ENCODE peak calls at places on chromosomes 11 and 22, in four cellular contexts. One of them, this sample, is unnamed.

GRCh38 chr11:126304457-126305072 is 705 bp downstream of the DCPS start:
- DNase-seq in stomach: no peak
- DNase-seq in uterus: no peak
- DNase-seq in A549: no peak
- DNase-seq in this sample: no peak

GRCh38 chr11:22807855-22808558 is 21.6 kb downstream of the SVIP start:
- DNase-seq in A549: no peak
- DNase-seq in stomach: no peak
- DNase-seq in uterus: no peak
- DNase-seq in this sample: no peak

GRCh38 chr11:13423372-13423771 is 39.6 kb downstream of the BTBD10 start:
- DNase-seq in stomach: no peak
- DNase-seq in uterus: no peak
- DNase-seq in A549: no peak
- DNase-seq in this sample: no peak

GRCh38 chr11:31366795-31367194 is 2.7 kb downstream of the DCDC1 start:
- DNase-seq in stomach: no peak
- DNase-seq in A549: no peak
- DNase-seq in uterus: no peak
- DNase-seq in this sample: no peak

GRCh38 chr11:81578571-81578970 is 1155.1 kb downstream of the FAM181B start:
- DNase-seq in uterus: no peak
- DNase-seq in stomach: no peak
- DNase-seq in A549: no peak
- DNase-seq in this sample: no peak

GRCh38 chr11:795638-796564 is 2.2 kb downstream of the SLC25A22 start:
- DNase-seq in stomach: peak; percentile 77
- DNase-seq in uterus: peak; percentile 80
- DNase-seq in A549: no peak
- DNase-seq in this sample: peak; percentile 81

GRCh38 chr11:115544422-115544821 is 40.2 kb upstream of the CADM1 start:
- DNase-seq in stomach: no peak
- DNase-seq in uterus: no peak
- DNase-seq in A549: no peak
- DNase-seq in this sample: no peak

GRCh38 chr11:87425943-87426342 is 388.2 kb downstream of the TMEM135 start:
- DNase-seq in A549: no peak
- DNase-seq in uterus: no peak
- DNase-seq in stomach: no peak
- DNase-seq in this sample: no peak

GRCh38 chr22:34878996-34879395 is 187.0 kb upstream of the ISX start:
- DNase-seq in stomach: no peak
- DNase-seq in A549: no peak
- DNase-seq in uterus: no peak
- DNase-seq in this sample: no peak

GRCh38 chr22:26679003-26679629 is 21.7 kb downstream of the MIAT start:
- DNase-seq in stomach: peak; percentile 78
- DNase-seq in A549: peak; percentile 82
- DNase-seq in uterus: peak; percentile 64
- DNase-seq in this sample: peak; percentile 80

GRCh38 chr11:35427158-35427557 is 7.8 kb upstream of the SLC1A2 start:
- DNase-seq in uterus: no peak
- DNase-seq in stomach: no peak
- DNase-seq in A549: no peak
- DNase-seq in this sample: no peak

GRCh38 chr11:102794382-102794781 is 3.6 kb downstream of the MMP1 start:
- DNase-seq in stomach: no peak
- DNase-seq in A549: peak; percentile 47
- DNase-seq in uterus: no peak
- DNase-seq in this sample: no peak

GRCh38 chr11:1933416-1934325 is 13.5 kb upstream of the MRPL23 start:
- DNase-seq in uterus: no peak
- DNase-seq in stomach: no peak
- DNase-seq in A549: no peak
- DNase-seq in this sample: no peak

GRCh38 chr11:16924826-16925494 is 89.3 kb downstream of the PLEKHA7 start:
- DNase-seq in A549: peak; percentile 74
- DNase-seq in stomach: peak; percentile 86
- DNase-seq in uterus: peak; percentile 22
- DNase-seq in this sample: peak; percentile 89

GRCh38 chr11:34028407-34028804 is 23.1 kb upstream of the CAPRIN1 start:
- DNase-seq in A549: no peak
- DNase-seq in uterus: no peak
- DNase-seq in stomach: peak; percentile 73
- DNase-seq in this sample: peak; percentile 14

GRCh38 chr11:47991266-47991830 is 11.0 kb downstream of the PTPRJ start:
- DNase-seq in A549: peak; percentile 62
- DNase-seq in uterus: no peak
- DNase-seq in stomach: peak; percentile 64
- DNase-seq in this sample: peak; percentile 50

GRCh38 chr11:1238767-1239595 is 16.1 kb downstream of the MUC5B start:
- DNase-seq in stomach: peak; percentile 61
- DNase-seq in A549: no peak
- DNase-seq in uterus: no peak
- DNase-seq in this sample: peak; percentile 66

GRCh38 chr11:111833524-111833923 is 37.9 kb downstream of the ALG9 start:
- DNase-seq in stomach: no peak
- DNase-seq in uterus: no peak
- DNase-seq in A549: no peak
- DNase-seq in this sample: no peak

GRCh38 chr22:45254789-45255261 is 14.1 kb upstream of the KIAA0930 start:
- DNase-seq in uterus: no peak
- DNase-seq in A549: no peak
- DNase-seq in stomach: no peak
- DNase-seq in this sample: no peak

GRCh38 chr22:27391092-27391770 is 410.3 kb downstream of the MN1 start:
- DNase-seq in stomach: no peak
- DNase-seq in uterus: peak; percentile 59
- DNase-seq in A549: no peak
- DNase-seq in this sample: no peak

GRCh38 chr11:93131709-93132108 is 66.1 kb downstream of the SLC36A4 start:
- DNase-seq in stomach: no peak
- DNase-seq in A549: peak; percentile 14
- DNase-seq in uterus: no peak
- DNase-seq in this sample: no peak

DNA sequence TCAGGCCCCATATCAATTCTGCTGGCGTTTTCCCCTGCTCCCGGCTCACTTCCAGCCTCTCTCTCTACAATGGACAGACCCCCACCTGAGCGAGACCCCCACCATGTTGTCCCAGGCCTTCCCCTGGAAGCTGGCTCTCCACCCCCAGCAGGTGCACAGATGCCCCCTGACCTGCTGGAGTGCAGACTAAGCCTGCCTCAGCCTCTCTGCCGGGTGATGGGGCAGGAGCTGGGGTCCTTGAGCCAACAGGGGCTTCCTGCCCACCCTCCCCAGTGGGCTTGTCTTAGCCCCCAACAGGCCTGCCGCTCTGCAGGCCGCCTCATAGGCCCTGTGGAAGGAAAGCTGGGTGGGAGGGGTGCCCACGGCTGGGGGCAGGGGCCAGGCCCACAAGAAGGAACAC is 10.0 kb downstream of the ELFN2 start:
- DNase-seq in A549: no peak
- DNase-seq in stomach: no peak
- DNase-seq in uterus: no peak
- DNase-seq in this sample: no peak
- TF ChIP-seq POLR2A in A549: no peak
- TF ChIP-seq POLR2A in stomach: no peak
- TF ChIP-seq POLR2A in uterus: no peak
- TF ChIP-seq POLR2A in this sample: no peak

DNA sequence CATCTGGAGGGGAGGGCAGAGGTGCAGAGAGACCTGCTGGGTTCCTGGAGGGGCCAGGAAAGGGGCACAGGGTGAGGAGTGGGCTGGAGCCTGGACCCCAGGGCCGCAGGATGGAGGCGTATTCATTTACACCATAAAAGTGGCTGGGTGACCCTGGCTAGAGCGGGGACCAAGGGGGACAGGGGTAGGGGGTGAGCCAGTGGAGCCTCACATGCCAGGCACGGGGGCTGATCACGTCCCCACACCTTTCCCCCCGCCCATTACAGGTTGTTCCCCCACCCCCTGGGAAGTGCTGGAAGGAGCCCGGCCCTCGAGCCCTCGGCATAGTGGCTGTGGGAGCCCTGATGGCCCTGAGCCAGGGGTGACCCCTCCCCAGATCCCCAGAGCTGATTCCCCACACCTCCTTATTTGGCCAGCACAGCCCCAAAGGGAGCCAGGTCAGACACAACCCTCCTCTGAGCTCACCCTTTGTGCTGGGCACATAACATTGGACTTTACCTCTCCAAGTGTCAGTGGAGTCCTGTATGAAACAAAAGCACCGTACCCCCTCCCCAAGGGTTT is 781 bp downstream of the TCIRG1 start:
- DNase-seq in A549: no peak
- DNase-seq in uterus: no peak
- DNase-seq in stomach: no peak
- DNase-seq in this sample: no peak
- H3K4me1 ChIP-seq in A549: peaks cover 49% of the 10 kb centered on the region
- H3K4me1 ChIP-seq in uterus: peaks cover 14% of the 10 kb centered on the region
- H3K4me1 ChIP-seq in stomach: peaks cover 55% of the 10 kb centered on the region
- H3K4me1 ChIP-seq in this sample: peaks cover 37% of the 10 kb centered on the region

DNA sequence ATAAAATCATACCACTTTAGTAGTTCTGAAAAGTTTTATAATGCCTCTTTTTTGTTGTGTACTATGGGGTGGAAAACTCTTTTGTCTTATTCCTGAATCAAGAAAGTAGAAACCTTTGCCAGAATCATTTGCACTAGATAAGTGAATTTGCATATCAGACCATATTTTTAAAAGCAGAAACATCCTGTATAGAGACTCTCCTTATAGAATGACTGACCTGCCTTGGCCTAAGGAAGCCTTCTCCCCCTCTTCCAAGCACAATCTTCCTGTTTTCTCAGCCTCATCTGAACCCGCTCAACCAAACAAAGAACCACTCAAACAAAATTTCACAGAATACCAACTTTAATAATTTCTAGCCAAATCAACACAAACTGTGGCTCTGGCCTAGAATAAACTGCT is 60.3 kb downstream of the SIK3 start:
- DNase-seq in uterus: no peak
- DNase-seq in stomach: no peak
- DNase-seq in A549: no peak
- DNase-seq in this sample: no peak
- H3K27ac ChIP-seq in uterus: no peak overlapping the region
- H3K27ac ChIP-seq in stomach: no peak overlapping the region
- H3K27ac ChIP-seq in A549: no peak overlapping the region
- H3K27ac ChIP-seq in this sample: no peak overlapping the region

DNA sequence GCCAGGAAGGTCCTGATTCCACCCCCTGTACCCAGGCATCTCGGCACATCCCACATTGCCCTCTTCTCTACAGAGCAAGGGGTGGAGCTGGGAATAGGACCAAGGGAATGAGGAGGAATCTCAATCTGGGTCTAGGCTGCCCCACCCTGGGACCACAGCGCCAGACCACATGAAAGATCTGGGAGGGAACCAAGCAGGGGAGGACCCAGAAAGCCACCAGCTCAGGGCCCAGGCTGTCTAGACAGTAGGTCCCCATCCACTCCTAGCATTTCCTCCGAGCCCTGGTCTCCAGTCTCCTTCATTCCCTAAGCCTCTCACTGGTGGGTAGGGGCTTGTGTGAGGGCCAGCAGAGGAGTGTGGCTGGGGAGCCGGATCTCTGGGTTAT is 11.6 kb downstream of the PHLDB1 start:
- DNase-seq in uterus: peak; percentile 52
- DNase-seq in A549: no peak
- DNase-seq in stomach: no peak
- DNase-seq in this sample: no peak
- TF ChIP-seq POLR2A in uterus: no peak
- TF ChIP-seq POLR2A in A549: no peak
- TF ChIP-seq POLR2A in stomach: no peak
- TF ChIP-seq POLR2A in this sample: no peak